ENCODE peak calls at places on chromosome 12, in ten cellular contexts. C is A549, M is ovary, P is sigmoid colon, T is GM12878, E is stomach, O is HepG2, J is esophagus muscularis mucosa, I is K562, Y is H1. F is an unnamed sample.

GRCh38 chr12:55634186-55634585 is 2.5 kb upstream of the OR10P1 start:
- DNase-seq in O (no peak), I (no peak), J (no peak), C (no peak), P (no peak), T (no peak), Y (no peak), M (no peak), E (no peak), F (no peak)

GRCh38 chr12:119673634-119674033 is 5.7 kb downstream of the PRKAB1 start:
- DNase-seq in Y (no peak), P (peak), T (no peak), C (no peak), M (no peak), I (no peak), O (no peak), J (no peak), E (no peak), F (no peak)

GRCh38 chr12:62297321-62297720 is 37.1 kb downstream of the USP15 start:
- DNase-seq in T (no peak), M (no peak), C (no peak), I (no peak), O (no peak), E (no peak), P (no peak), J (no peak), Y (no peak), F (no peak)

GRCh38 chr12:17215754-17216153 is 609.8 kb upstream of the LMO3 start:
- DNase-seq in J (no peak), O (no peak), I (no peak), T (no peak), E (no peak), P (no peak), M (no peak), Y (no peak), C (peak), F (no peak)

GRCh38 chr12:41151789-41152188 is 36.3 kb upstream of the PDZRN4 start:
- DNase-seq in O (no peak), Y (no peak), M (no peak), E (no peak), I (no peak), J (no peak), P (no peak), T (no peak), C (peak), F (no peak)

GRCh38 chr12:85781751-85782150 is 54.5 kb downstream of the RASSF9 start:
- DNase-seq in E (no peak), O (no peak), M (no peak), P (no peak), T (no peak), C (no peak), J (no peak), Y (no peak), I (no peak), F (no peak)

GRCh38 chr12:93358821-93359220 is 18.9 kb upstream of the NUDT4 start:
- DNase-seq in T (no peak), I (no peak), E (no peak), Y (no peak), J (no peak), P (no peak), O (no peak), M (no peak), C (no peak), F (no peak)

GRCh38 chr12:13087766-13088165 is 15.7 kb downstream of the GSG1 start:
- DNase-seq in J (peak), T (no peak), Y (no peak), C (no peak), P (no peak), O (no peak), I (no peak), E (no peak), M (no peak), F (no peak)

GRCh38 chr12:1837541-1838206 is 17.3 kb downstream of the LRTM2 start:
- DNase-seq in I (no peak), P (peak), E (no peak), J (no peak), Y (no peak), O (peak), T (no peak), M (no peak), C (peak), F (no peak)

GRCh38 chr12:28024231-28024995 is 51.9 kb upstream of the PTHLH start:
- DNase-seq in O (no peak), J (no peak), I (no peak), M (no peak), P (no peak), C (peak), E (no peak), T (no peak), Y (no peak), F (no peak)

GRCh38 chr12:67797316-67797741 is 148.8 kb downstream of the DYRK2 start:
- DNase-seq in E (no peak), O (no peak), Y (no peak), I (no peak), C (no peak), J (no peak), P (no peak), T (no peak), M (no peak), F (no peak)

GRCh38 chr12:124544983-124545382 is 22.4 kb downstream of the NCOR2 start:
- DNase-seq in Y (no peak), T (no peak), E (no peak), C (no peak), P (no peak), J (no peak), M (no peak), O (no peak), I (no peak), F (no peak)

GRCh38 chr12:17278946-17279345 is 673.0 kb upstream of the LMO3 start:
- DNase-seq in Y (no peak), E (no peak), M (no peak), O (no peak), T (no peak), P (no peak), I (no peak), C (no peak), J (no peak), F (no peak)

GRCh38 chr12:82383930-82384513 is 25.7 kb downstream of the METTL25 start:
- DNase-seq in M (no peak), J (no peak), O (no peak), E (no peak), T (no peak), I (no peak), C (peak), Y (no peak), P (no peak), F (no peak)

GRCh38 chr12:75208851-75209781 is 523 bp downstream of the KCNC2 start:
- DNase-seq in E (no peak), C (peak), I (no peak), J (no peak), O (no peak), P (no peak), Y (no peak), M (no peak), T (no peak), F (no peak)

GRCh38 chr12:78938341-78939084 is 73.9 kb downstream of the SYT1 start:
- DNase-seq in E (no peak), C (no peak), P (no peak), O (no peak), M (no peak), T (no peak), J (no peak), Y (no peak), I (no peak), F (no peak)

GRCh38 chr12:27619308-27619707 is 76.9 kb upstream of the REP15 start:
- DNase-seq in C (peak), M (no peak), O (peak), I (no peak), J (no peak), P (no peak), T (no peak), Y (no peak), E (no peak), F (no peak)

GRCh38 chr12:4353785-4354208 is 25.7 kb downstream of the FGF23 start:
- DNase-seq in O (no peak), T (no peak), I (no peak), C (peak), P (no peak), M (no peak), Y (no peak), E (no peak), J (no peak), F (no peak)

GRCh38 chr12:81692008-81692407 is 67.1 kb downstream of the PPFIA2 start:
- DNase-seq in M (no peak), Y (no peak), I (no peak), T (no peak), C (no peak), E (no peak), P (no peak), O (no peak), J (no peak), F (no peak)

GRCh38 chr12:104752016-104752415 is 206.1 kb downstream of the SLC41A2 start:
- DNase-seq in I (no peak), C (no peak), T (no peak), J (no peak), M (no peak), O (no peak), P (no peak), Y (no peak), E (no peak), F (no peak)

DNA sequence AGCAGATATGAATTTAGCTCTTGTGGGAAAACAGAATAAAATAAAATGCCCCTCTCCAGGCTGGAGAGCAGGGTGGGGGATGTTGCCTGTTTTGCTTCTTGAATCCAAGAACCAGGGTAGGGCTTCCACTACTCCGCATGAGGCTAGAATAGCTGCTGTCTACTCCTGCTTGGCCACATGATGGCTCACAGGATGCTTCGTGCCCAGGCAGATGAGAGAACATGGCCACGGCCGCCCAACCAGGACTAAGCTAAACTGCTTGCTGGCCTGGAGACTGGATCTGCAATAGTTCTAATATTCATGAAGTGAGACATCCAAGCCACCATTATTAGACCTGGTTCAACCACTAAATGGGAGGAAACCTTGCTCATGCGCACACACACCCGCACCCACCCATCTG is 122.2 kb upstream of the METAP2 start:
- DNase-seq in P (no peak), Y (no peak), E (no peak), J (no peak), C (no peak), O (peak), M (no peak), I (no peak), T (no peak), F (no peak)
- TF ChIP-seq EP300 in P (no peak), Y (no peak), E (no peak), J (no peak), C (no peak), O (no peak), M (no peak), I (no peak), T (no peak), F (no peak)

GRCh38 chr12:94792690-94793089 is 142.3 kb upstream of the TMCC3 start:
- DNase-seq in M (peak), E (no peak), C (no peak), O (no peak), T (no peak), P (no peak), Y (no peak), J (no peak), I (no peak), F (no peak)
- H3K27ac ChIP-seq in M (no peak), E (no peak), C (no peak), O (no peak), T (no peak), P (no peak), Y (no peak), J (no peak), I (no peak), F (no peak)

GRCh38 chr12:19439059-19440018 is at the start of gene AEBP2:
- DNase-seq in C (peak), M (peak), O (peak), T (peak), I (peak), Y (peak), P (peak), J (peak), E (peak), F (peak)

GRCh38 chr12:19436931-19437330 is 2.4 kb upstream of the AEBP2 start:
- DNase-seq in E (no peak), O (no peak), I (no peak), Y (no peak), C (no peak), M (no peak), T (no peak), P (no peak), J (peak), F (no peak)

GRCh38 chr12:19437996-19438395 is 1.3 kb upstream of the AEBP2 start:
- DNase-seq in T (no peak), P (no peak), O (no peak), J (peak), Y (peak), I (no peak), E (no peak), M (no peak), C (no peak), F (no peak)

GRCh38 chr12:19440916-19441315 is 1.6 kb downstream of the AEBP2 start:
- DNase-seq in M (no peak), P (no peak), Y (no peak), T (no peak), O (no peak), C (no peak), J (no peak), E (no peak), I (no peak), F (no peak)

DNA sequence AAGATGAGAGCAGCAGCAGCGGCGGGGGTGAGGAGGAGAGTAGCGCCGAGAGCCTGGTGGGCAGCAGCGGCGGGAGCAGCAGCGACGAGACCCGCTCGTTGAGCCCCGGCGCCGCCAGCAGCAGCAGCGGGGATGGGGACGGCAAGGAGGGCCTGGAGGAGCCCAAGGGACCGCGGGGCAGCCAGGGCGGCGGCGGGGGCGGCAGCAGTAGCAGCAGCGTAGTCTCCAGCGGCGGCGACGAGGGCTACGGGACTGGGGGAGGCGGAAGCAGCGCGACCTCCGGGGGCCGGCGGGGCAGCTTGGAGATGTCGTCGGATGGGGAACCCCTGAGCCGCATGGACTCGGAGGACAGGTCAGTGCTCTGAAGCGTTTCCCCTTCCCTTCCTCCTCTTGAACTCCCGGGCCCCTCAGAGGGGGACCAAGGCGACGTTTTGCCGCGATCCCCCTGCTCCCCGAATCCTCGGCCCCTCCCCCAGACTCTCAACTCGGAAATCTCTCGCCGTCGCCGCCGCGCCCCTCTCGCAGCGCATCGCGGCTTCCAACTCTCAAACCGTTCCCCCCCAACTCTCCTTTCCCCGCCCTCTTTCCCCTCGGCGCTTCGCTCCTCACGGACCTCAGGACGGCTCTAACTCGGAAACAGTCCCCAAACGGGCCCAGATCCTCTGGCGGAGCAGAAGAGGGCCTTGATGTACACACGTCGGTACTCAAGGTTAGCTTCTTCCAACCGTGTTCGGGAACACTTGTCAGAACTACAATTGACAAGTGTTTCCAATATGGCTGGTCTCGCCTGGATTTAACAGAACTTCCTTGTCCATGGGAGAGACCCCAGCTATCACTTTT is 947 bp downstream of the AEBP2 start:
- DNase-seq in C (peak), J (peak), E (peak), Y (no peak), O (peak), T (no peak), P (peak), M (peak), I (peak), F (peak)
- TF ChIP-seq POLR2A in C (no peak), J (no peak), E (no peak), Y (peak), O (no peak), T (peak), P (no peak), M (no peak), I (no peak), F (no peak)

DNA sequence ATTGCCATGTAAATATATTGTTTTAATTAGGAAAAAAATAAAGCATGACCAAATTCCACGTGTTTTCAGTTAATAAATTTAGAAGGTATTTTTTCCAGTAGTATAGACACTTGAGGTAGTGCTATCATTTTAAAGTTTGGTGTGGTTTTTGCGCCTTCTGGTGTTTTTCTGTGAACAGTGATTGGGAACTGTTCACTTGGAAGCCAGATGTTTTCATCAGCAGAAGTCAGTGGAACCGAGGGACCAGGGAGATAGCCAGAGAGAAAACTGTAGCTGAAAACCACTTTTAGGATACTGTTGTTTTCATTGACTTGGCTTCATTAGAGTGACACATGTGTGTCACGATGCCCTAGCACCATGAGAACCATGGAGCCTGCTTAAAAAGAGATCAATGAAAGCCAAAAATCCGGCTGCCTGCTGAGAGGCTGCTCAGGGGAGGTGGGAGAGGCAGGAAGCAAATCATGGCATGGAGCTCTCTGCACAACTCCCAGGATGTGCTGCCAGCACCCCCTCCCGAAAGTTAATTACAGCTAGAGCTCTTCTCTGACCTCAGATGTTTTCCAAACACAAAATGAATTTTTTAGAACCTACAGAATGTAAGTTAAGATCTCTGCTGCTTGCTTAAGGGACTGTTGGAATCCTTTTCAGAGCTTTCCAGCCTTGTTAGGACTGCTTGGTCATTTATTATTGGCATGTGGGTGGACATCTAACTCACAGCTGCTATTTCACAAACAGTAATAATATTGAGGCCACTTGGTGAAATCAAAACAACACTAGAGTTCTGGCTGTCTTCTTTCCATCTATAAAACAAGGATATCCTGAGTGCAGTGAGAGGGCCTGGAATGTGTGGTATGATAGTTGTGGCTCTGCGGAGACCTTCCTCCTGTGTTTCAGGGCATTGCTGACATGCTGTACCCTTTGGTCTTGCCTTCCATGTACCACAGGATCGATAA is 192.3 kb downstream of the ANO4 start:
- DNase-seq in I (no peak), T (no peak), M (peak), P (no peak), E (no peak), C (no peak), O (no peak), J (no peak), Y (no peak), F (no peak)
- TF ChIP-seq EP300 in I (no peak), T (no peak), M (no peak), P (no peak), E (no peak), C (no peak), O (no peak), J (no peak), Y (no peak), F (no peak)

DNA sequence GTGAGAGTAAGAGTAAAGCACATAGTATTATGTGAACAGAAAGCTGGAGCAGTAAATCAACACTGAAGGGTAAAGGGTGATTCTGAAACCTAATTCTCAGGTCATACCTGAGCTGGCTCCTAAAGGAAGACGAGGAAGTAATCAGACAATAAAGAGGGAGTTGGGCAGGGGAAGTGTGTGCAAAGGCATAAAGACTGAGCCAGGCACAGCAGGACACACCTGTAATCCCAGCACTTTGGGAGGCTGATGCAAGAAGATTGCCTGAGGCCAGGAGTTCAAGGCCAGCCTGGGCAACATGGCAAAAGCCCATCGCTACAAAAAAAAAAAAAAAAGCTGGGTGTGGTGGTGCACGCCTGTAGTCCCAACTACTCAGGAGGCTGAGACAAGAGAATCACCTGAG is 9.6 kb downstream of the ARF3 start:
- DNase-seq in M (no peak), J (no peak), O (no peak), C (no peak), E (no peak), I (no peak), P (no peak), Y (no peak), T (no peak), F (no peak)
- H3K27ac ChIP-seq in M (no peak), J (no peak), O (no peak), C (no peak), E (no peak), I (no peak), P (no peak), Y (no peak), T (no peak), F (no peak)

GRCh38 chr12:108514973-108515814 is at the start of gene FICD:
- DNase-seq in J (peak), E (peak), Y (peak), C (peak), T (peak), I (peak), O (peak), M (peak), P (peak), F (peak)
- TF ChIP-seq POLR2A in J (no peak), E (no peak), Y (peak), C (peak), T (peak), I (peak), O (peak), M (no peak), P (no peak), F (peak)

GRCh38 chr12:89882757-89883156 is 174.1 kb upstream of the ATP2B1 start:
- DNase-seq in P (no peak), T (no peak), I (no peak), J (no peak), Y (no peak), E (no peak), M (no peak), O (no peak), C (no peak), F (no peak)

GRCh38 chr12:89878327-89878726 is 169.7 kb upstream of the ATP2B1 start:
- DNase-seq in P (no peak), E (no peak), I (no peak), O (no peak), T (no peak), J (no peak), C (no peak), M (no peak), Y (no peak), F (no peak)

GRCh38 chr12:89882051-89882450 is 173.4 kb upstream of the ATP2B1 start:
- DNase-seq in O (no peak), M (no peak), T (peak), I (no peak), E (no peak), Y (no peak), P (no peak), C (no peak), J (no peak), F (no peak)

GRCh38 chr12:89883630-89884364 is 175.2 kb upstream of the ATP2B1 start:
- DNase-seq in I (no peak), P (no peak), J (no peak), M (no peak), E (no peak), C (no peak), Y (peak), T (no peak), O (no peak), F (no peak)

GRCh38 chr12:89880695-89881350 is 172.2 kb upstream of the ATP2B1 start:
- DNase-seq in T (peak), Y (no peak), M (no peak), E (no peak), C (no peak), O (no peak), I (no peak), P (no peak), J (no peak), F (no peak)
- TF ChIP-seq EP300 in T (peak), Y (no peak), M (no peak), E (no peak), C (no peak), O (no peak), I (no peak), P (no peak), J (no peak), F (no peak)

GRCh38 chr12:38411947-38412346 is 95.4 kb downstream of the ALG10B start:
- DNase-seq in M (no peak), P (no peak), E (no peak), J (no peak), C (no peak), Y (no peak), T (no peak), O (no peak), I (no peak), F (no peak)
- H3K27ac ChIP-seq in M (no peak), P (no peak), E (no peak), J (no peak), C (no peak), Y (no peak), T (no peak), O (no peak), I (no peak), F (no peak)